ENCODE peak calls at places on chromosomes 5 and 9, in eight cellular contexts. K is adrenal gland, G is NB4, W is stomach, Q is IMR-90, L is A549, H is tibial nerve, J is heart left ventricle. A is an unnamed sample.

GRCh38 chr9:71767421-71768321 is 642 bp downstream of the CEMIP2 start:
- DNase-seq in L (no peak), Q (peak), H (no peak), G (no peak), J (peak), K (peak), W (peak), A (no peak)

GRCh38 chr5:54415896-54416640 is 39.4 kb upstream of the HSPB3 start:
- DNase-seq in K (no peak), W (no peak), H (no peak), L (no peak), G (no peak), Q (peak), J (no peak), A (no peak)

GRCh38 chr5:127959152-127959764 is 124.3 kb upstream of the SLC12A2 start:
- DNase-seq in L (peak), K (peak), J (peak), W (peak), G (no peak), H (peak), Q (peak), A (no peak)

GRCh38 chr5:57817001-57817453 is 334.4 kb upstream of the ACTBL2 start:
- DNase-seq in W (no peak), L (no peak), Q (no peak), G (no peak), H (no peak), J (no peak), K (no peak), A (no peak)

GRCh38 chr5:36570696-36571095 is 35.7 kb upstream of the SLC1A3 start:
- DNase-seq in K (no peak), J (no peak), G (no peak), Q (no peak), W (no peak), H (no peak), L (no peak), A (no peak)

GRCh38 chr5:135571210-135571609 is 7.6 kb downstream of the CXCL14 start:
- DNase-seq in Q (no peak), J (no peak), W (no peak), L (no peak), G (no peak), K (no peak), H (no peak), A (no peak)

GRCh38 chr5:15105799-15106393 is 234.3 kb upstream of the ANKH start:
- DNase-seq in H (peak), J (no peak), Q (peak), G (peak), K (peak), L (peak), W (peak), A (peak)

GRCh38 chr9:127192744-127193143 is 70.3 kb upstream of the ANGPTL2 start:
- DNase-seq in Q (no peak), W (no peak), J (no peak), G (no peak), L (no peak), K (peak), H (no peak), A (no peak)

GRCh38 chr9:134496413-134497282 is 145.0 kb upstream of the COL5A1 start:
- DNase-seq in G (no peak), L (no peak), Q (peak), J (no peak), W (no peak), K (no peak), H (peak), A (no peak)

GRCh38 chr9:69131682-69132081 is 42.4 kb upstream of the TJP2 start:
- DNase-seq in J (no peak), W (no peak), H (no peak), L (no peak), G (no peak), Q (peak), K (peak), A (no peak)

GRCh38 chr9:87075537-87075936 is 128.2 kb upstream of the GAS1 start:
- DNase-seq in J (no peak), Q (no peak), W (no peak), H (no peak), G (no peak), L (no peak), K (no peak), A (no peak)
- TF ChIP-seq CTCF in J (no peak), Q (no peak), W (no peak), H (no peak), G (no peak), L (no peak), K (no peak), A (no peak)

GRCh38 chr9:522190-522589 is 307.5 kb downstream of the DOCK8 start:
- DNase-seq in Q (no peak), G (peak), W (no peak), H (no peak), L (no peak), J (no peak), K (no peak), A (no peak)
- TF ChIP-seq POLR2A in Q (no peak), G (no peak), W (no peak), H (no peak), L (no peak), J (no peak), K (no peak), A (no peak)

DNA sequence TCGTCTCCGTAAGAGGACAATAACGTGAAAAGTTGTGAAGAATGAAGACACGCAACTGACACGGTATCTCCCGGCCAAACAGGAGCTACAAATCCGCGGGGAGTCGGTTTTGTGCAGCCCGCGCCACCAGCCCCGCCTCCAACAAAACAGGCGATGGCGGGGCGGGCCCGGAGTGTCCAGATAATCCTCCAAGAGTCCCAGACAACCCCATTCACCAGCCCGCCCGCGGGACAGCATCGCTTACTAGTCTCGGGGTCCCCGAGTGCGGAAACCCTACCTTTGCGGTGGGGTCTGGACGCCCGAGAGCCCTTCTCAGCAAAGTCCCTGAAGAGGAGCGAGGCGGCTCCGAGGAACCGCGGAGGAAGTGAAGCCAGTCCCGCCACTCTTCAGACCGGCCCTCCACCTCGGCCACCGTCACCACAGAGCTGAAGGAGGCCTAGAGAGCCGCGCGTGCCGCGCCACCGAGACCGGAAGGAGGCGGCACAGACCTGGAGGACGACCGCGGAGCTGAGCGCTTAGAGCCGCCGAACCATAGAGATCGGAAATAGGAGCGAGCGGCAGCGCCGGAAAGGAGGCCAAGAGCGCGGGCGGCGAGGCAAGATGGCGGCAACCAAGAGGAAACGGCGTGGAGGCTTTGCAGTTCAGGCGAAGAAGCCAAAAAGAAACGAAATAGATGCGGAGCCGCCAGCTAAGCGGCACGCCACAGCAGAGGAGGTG is at the start of the genes BRIX1 and RAD1:
- DNase-seq in K (peak), L (peak), G (peak), W (peak), J (peak), H (peak), Q (peak), A (peak)
- TF ChIP-seq CTCF in K (no peak), L (no peak), G (no peak), W (no peak), J (peak), H (no peak), Q (no peak), A (no peak)

GRCh38 chr5:145936401-145937131 is at the start of gene SH3RF2:
- DNase-seq in K (peak), Q (peak), J (peak), W (peak), H (peak), G (peak), L (peak), A (peak)
- TF ChIP-seq POLR2A in K (no peak), Q (no peak), J (no peak), W (no peak), H (no peak), G (no peak), L (peak), A (no peak)

GRCh38 chr5:74543162-74543995 is 97.1 kb downstream of the ENC1 start:
- DNase-seq in H (no peak), K (peak), L (peak), G (peak), Q (peak), W (no peak), J (no peak), A (peak)

GRCh38 chr5:74544811-74545210 is 95.7 kb downstream of the ENC1 start:
- DNase-seq in G (no peak), J (no peak), L (no peak), Q (no peak), H (no peak), K (no peak), W (no peak), A (no peak)

GRCh38 chr5:74541381-74541781 is 99.1 kb downstream of the ENC1 start:
- DNase-seq in G (no peak), W (no peak), H (no peak), L (no peak), K (no peak), Q (peak), J (no peak), A (no peak)

GRCh38 chr5:74540582-74540981 is 99.9 kb downstream of the ENC1 start:
- DNase-seq in K (no peak), Q (no peak), J (no peak), W (no peak), H (no peak), G (no peak), L (no peak), A (no peak)

GRCh38 chr5:74542477-74542876 is 98.1 kb downstream of the ENC1 start:
- DNase-seq in W (no peak), G (no peak), Q (no peak), L (no peak), H (no peak), K (no peak), J (no peak), A (no peak)
- TF ChIP-seq CTCF in W (no peak), G (no peak), Q (no peak), L (no peak), H (no peak), K (no peak), J (no peak), A (no peak)

DNA sequence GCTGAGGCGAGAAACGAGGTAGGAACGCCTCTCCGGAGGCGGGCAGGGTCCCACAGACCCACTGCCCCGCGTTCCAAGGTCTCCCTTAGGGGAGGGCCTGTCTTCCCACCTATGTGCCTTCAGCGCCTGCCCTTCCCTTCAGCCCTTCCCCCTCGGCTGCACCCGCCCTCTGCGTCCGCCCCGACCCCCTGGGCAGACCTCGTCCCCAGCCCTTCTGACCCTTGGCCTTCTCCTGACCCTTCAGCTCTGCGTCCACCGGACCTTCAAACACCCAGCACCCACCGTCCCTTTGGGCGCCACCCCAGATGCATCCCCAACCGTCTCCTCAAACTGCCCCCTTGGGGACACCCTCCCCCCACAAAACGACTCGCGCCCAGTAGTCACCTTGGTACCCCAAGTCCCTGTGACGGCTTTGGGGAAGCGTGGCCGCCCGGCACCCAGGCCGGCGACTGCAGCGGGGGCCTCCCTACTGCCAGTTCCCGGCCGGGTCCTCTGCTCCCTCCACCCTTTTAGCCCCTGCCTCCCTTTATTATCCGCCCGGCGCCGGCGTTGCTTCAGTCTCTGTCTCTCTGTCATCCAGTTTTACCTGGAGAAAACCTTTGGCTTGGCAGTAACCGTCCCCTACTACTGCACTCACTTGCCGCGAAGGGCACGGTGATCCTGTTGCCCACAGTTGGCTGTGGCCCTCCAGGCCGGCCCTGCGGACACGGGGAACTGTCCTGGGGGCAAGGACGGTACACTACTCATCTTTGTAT is 421 bp downstream of the RUSC2 start:
- DNase-seq in H (no peak), Q (no peak), K (peak), J (peak), L (peak), G (no peak), W (no peak), A (peak)
- TF ChIP-seq POLR2A in H (no peak), Q (no peak), K (no peak), J (no peak), L (no peak), G (no peak), W (no peak), A (no peak)

DNA sequence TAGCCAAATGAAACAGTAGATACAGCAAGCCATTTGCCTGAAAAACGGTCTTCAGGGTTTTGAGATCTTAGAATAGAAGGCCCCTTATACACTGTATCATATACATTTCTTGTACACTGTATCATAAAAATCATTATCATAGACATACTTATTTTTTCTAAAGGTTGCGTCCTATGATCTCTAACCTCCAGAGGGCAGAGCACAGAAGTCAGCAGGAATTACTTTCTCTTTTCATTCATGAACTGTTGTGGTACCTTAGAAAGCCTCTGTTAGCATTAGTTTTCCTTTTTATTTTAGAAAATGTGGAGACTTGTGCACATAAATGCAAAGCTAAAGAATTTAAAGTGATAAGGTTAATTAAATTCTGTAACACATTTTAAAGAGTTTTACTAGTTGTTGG is 115.4 kb downstream of the OXCT1 start:
- DNase-seq in L (no peak), Q (no peak), G (peak), J (no peak), K (no peak), W (no peak), H (no peak), A (no peak)
- TF ChIP-seq CTCF in L (peak), Q (no peak), G (no peak), J (no peak), K (peak), W (no peak), H (no peak), A (no peak)

GRCh38 chr9:37509536-37509935 is 23.8 kb downstream of the POLR1E start:
- DNase-seq in W (no peak), Q (no peak), K (no peak), J (no peak), G (no peak), L (no peak), H (no peak), A (no peak)
- TF ChIP-seq POLR2A in W (no peak), Q (no peak), K (no peak), J (no peak), G (no peak), L (no peak), H (no peak), A (no peak)

DNA sequence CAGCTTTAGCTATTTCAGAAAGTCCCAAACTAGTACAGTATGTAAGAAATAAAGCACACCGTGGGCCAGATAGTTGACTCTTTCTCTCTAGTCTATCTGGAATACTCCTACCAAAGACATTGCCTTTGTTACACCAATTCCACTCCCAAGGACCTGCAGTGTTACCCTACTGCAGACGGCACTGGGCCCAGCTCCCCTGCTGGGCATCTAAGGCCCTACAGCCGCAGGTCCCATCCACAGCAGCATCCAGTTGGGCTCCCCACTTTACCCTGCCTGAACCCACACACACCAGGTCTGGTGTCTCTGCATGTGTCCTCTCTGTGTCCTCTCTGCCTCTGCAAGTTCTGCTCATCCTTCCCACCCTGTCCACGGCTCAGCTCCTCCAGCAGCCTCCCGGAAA is 22.5 kb downstream of the TNIP1 start:
- DNase-seq in K (no peak), H (no peak), J (no peak), G (no peak), Q (no peak), L (no peak), W (no peak), A (no peak)
- TF ChIP-seq CTCF in K (no peak), H (no peak), J (no peak), G (no peak), Q (no peak), L (no peak), W (no peak), A (no peak)